ENCODE peak calls at places on chromosomes 2 and 18, in eight cellular contexts. L is heart left ventricle, H is coronary artery, K is mammary epithelial cell, D is endodermal cell, V is fibroblast of the aortic adventitia, X is upper lobe of left lung, Z is AG04450. R is an unnamed sample.

GRCh38 chr2:39525636-39526412 is 88.7 kb upstream of the MAP4K3 start:
- DNase-seq in L (no peak), H (no peak), K (no peak), D (no peak), V (no peak), X (no peak), Z (no peak), R (no peak)

GRCh38 chr2:196702641-196703040 is 63.1 kb downstream of the CCDC150 start:
- DNase-seq in L (no peak), H (no peak), K (peak; percentile 66), D (no peak), V (peak; percentile 91), X (no peak), Z (peak; percentile 53), R (no peak)

GRCh38 chr2:71498261-71498701 is 44.9 kb downstream of the DYSF start:
- DNase-seq in L (no peak), H (no peak), K (peak; percentile 97), D (no peak), V (peak; percentile 78), X (no peak), Z (peak; percentile 26), R (no peak)

GRCh38 chr2:98601532-98602132 is 6.7 kb downstream of the COA5 start:
- DNase-seq in L (no peak), H (no peak), K (peak; percentile 33), D (peak; percentile 79), V (peak; percentile 38), X (no peak), Z (no peak), R (no peak)

GRCh38 chr18:3826021-3826420 is 376.0 kb downstream of the TGIF1 start:
- DNase-seq in L (no peak), H (no peak), K (peak; percentile 32), D (no peak), V (no peak), X (no peak), Z (no peak), R (no peak)

GRCh38 chr2:7749895-7750559 is 832.8 kb downstream of the RNF144A start:
- DNase-seq in L (no peak), H (no peak), K (peak; percentile 43), D (no peak), V (no peak), X (no peak), Z (no peak), R (no peak)

GRCh38 chr2:129061079-129061785 is 742.6 kb upstream of the HS6ST1 start:
- DNase-seq in L (no peak), H (no peak), K (peak; percentile 93), D (no peak), V (peak; percentile 5), X (no peak), Z (peak; percentile 45), R (no peak)

GRCh38 chr2:6027066-6027465 is 334.9 kb downstream of the SOX11 start:
- DNase-seq in L (no peak), H (no peak), K (no peak), D (no peak), V (no peak), X (no peak), Z (no peak), R (no peak)

GRCh38 chr2:11568436-11568835 is 34.6 kb downstream of the GREB1 start:
- DNase-seq in L (no peak), H (no peak), K (no peak), D (peak; percentile 32), V (no peak), X (no peak), Z (no peak), R (peak; percentile 24)

GRCh38 chr2:231780123-231780908 is 766 bp downstream of the PDE6D start:
- DNase-seq in L (no peak), H (peak; percentile 73), K (peak; percentile 42), D (peak; percentile 84), V (peak; percentile 12), X (peak; percentile 22), Z (no peak), R (no peak)

GRCh38 chr2:203714112-203714511 is 7.7 kb downstream of the CD28 start:
- DNase-seq in L (peak; percentile 35), H (no peak), K (no peak), D (no peak), V (no peak), X (no peak), Z (no peak), R (no peak)

GRCh38 chr2:98804736-98805135 is 73.8 kb upstream of the MGAT4A start:
- DNase-seq in L (no peak), H (peak; percentile 45), K (no peak), D (no peak), V (no peak), X (no peak), Z (no peak), R (no peak)

GRCh38 chr18:10525563-10526210 is at the start of gene NAPG:
- DNase-seq in L (peak; percentile 94), H (peak; percentile 93), K (peak; percentile 91), D (peak; percentile 95), V (peak; percentile 91), X (peak; percentile 91), Z (peak; percentile 82), R (peak; percentile 94)

GRCh38 chr2:219417374-219417773 is 803 bp upstream of the DES start:
- DNase-seq in L (peak; percentile 79), H (no peak), K (no peak), D (peak; percentile 43), V (no peak), X (no peak), Z (no peak), R (no peak)

GRCh38 chr18:7021994-7022840 is 95.4 kb downstream of the LAMA1 start:
- DNase-seq in L (no peak), H (no peak), K (peak; percentile 61), D (no peak), V (no peak), X (peak; percentile 60), Z (no peak), R (no peak)

GRCh38 chr2:177353084-177353483 is 39.5 kb upstream of the AGPS start:
- DNase-seq in L (peak; percentile 20), H (no peak), K (no peak), D (no peak), V (peak; percentile 97), X (no peak), Z (no peak), R (no peak)

GRCh38 chr2:198756166-198756565 is 701.6 kb downstream of the SATB2 start:
- DNase-seq in L (no peak), H (no peak), K (no peak), D (no peak), V (peak; percentile 1), X (no peak), Z (peak; percentile 10), R (no peak)

GRCh38 chr2:99066075-99066557 is 75.4 kb upstream of the C2orf15 start:
- DNase-seq in L (no peak), H (no peak), K (peak; percentile 49), D (no peak), V (peak; percentile 59), X (no peak), Z (peak; percentile 4), R (no peak)

GRCh38 chr2:209425082-209426071 is 1.5 kb downstream of the MAP2 start:
- DNase-seq in L (peak; percentile 15), H (no peak), K (peak; percentile 55), D (peak; percentile 49), V (peak; percentile 76), X (no peak), Z (no peak), R (no peak)

DNA sequence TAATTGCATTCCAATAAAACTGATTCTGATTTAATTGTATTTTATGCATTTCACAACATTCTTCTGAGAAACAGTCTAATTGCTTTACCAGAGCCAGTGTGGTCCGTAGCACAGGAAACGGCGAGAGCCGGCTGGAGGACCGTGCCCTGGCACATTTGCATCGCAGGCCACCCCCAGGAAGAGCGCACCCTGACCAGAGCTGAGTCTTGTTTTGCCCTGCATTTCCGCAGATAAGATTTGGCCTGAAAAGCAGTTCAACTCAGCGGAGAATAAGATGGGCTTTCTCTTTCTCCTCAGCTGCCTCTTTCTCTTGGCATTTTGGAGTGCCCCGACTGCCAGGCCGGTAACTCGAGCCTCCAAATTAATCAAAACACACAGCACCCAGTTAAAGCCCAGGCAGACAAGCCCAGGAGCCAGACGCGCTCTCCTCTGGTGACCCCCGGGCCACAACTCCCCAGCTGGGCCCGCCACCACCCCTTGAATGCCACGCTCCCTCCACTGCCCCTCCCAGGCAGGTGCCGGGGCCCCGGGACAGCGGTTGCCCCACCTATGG is 484 bp downstream of the COL4A4 start:
- DNase-seq in L (peak; percentile 15), H (no peak), K (peak; percentile 2), D (peak; percentile 53), V (peak; percentile 17), X (peak; percentile 58), Z (no peak), R (no peak)
- H3K4me3 ChIP-seq in L (peak overlapping the region; percentile 69), H (peak overlapping the region; percentile 85), K (peak overlapping the region; percentile 43), D (peak overlapping the region; percentile 75), V (peak overlapping the region; percentile 69), X (peak overlapping the region; percentile 72), Z (peak overlapping the region; percentile 25), R (peak overlapping the region; percentile 63)

DNA sequence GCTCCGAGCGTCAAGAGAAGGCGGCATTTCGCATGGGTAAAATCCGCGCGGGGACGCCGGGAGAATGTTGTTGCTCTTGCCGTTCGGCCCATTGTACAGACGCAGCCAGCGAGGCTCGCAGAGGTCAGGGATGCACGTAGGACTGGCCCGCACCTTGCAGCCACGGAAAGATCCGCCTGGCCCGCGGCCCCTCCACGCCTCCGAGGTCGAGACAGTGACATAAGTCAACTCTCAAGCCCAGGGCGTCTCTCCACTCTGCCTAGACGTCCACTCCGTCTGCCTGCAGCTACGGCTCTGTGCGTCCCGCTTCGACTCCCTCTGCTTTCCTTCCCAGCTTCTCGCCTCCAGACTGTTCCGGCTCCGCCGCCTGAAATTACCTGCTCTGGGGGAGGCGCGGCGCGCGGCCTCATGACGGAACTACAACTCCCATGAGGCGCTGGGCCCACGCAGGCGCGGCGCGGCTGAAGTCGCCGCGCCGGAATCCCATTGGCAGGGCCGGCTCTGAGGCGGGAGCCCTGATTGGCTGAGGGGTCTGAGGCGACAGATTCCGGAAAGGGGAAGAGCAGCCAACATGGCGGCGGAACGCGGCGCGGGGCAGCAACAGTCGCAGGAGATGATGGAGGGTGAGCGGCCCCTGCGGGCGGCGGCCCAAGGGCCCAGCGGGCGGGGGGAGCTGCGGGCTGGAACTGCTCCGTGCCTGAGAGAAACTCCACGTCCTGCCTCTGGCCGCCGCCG is at the start of gene PPP1R7:
- DNase-seq in L (peak; percentile 95), H (peak; percentile 96), K (peak; percentile 94), D (peak; percentile 99), V (peak; percentile 89), X (peak; percentile 96), Z (peak; percentile 78), R (peak; percentile 97)
- TF ChIP-seq CTCF in L (no peak), H (no peak), K (no peak), D (no peak), V (no peak), X (peak; percentile 37), Z (no peak), R (no peak)

DNA sequence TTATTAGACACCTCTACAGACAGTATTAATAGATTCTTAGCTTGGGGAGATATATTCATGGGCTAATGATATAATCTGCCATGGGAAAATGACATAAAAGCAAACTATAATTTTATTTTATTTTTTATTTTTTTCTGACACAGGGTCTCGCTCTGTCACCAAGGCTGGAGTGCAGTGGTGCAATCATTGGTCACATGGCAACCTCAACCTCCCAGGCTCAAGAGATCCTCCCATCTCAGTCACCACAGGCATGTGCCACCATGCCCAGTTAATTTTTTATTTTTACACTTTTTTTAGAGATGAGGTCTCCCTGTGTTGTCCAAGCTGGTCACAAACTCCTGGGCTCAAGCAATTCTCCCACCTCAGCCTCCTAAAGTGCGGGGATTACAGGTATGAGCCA is 39.3 kb downstream of the RTN4 start:
- DNase-seq in L (no peak), H (no peak), K (peak; percentile 29), D (no peak), V (no peak), X (peak; percentile 83), Z (no peak), R (peak; percentile 58)
- H3K4me3 ChIP-seq in L (no peak overlapping the region), H (no peak overlapping the region), K (peak overlapping the region; percentile 16), D (no peak overlapping the region), V (no peak overlapping the region), X (no peak overlapping the region), Z (no peak overlapping the region), R (no peak overlapping the region)

GRCh38 chr18:32091724-32092421 is at the start of gene RNF138:
- DNase-seq in L (peak; percentile 86), H (peak; percentile 89), K (peak; percentile 82), D (peak; percentile 93), V (peak; percentile 75), X (peak; percentile 94), Z (peak; percentile 30), R (peak; percentile 95)
- TF ChIP-seq CTCF in L (no peak), H (no peak), K (no peak), D (no peak), V (no peak), X (peak; percentile 27), Z (no peak), R (no peak)